ENCODE peak calls at places on chromosome 13, in eight cellular contexts. R is heart left ventricle; V is cardiac muscle cell; X is right cardiac atrium; E is dorsolateral prefrontal cortex; U is esophagus muscularis mucosa; H is CD8-positive, alpha-beta memory T cell; C is astrocyte. B is an unnamed sample.

GRCh38 chr13:77492982-77493381 is 42.5 kb upstream of the SCEL start:
- DNase-seq in R (no peak), V (peak; percentile 23), X (no peak), E (no peak), U (no peak), H (no peak), C (peak; percentile 28), B (no peak)

GRCh38 chr13:76016799-76017198 is 380.7 kb downstream of the LMO7 start:
- DNase-seq in R (no peak), V (no peak), X (no peak), E (no peak), U (no peak), H (no peak), C (no peak), B (no peak)

GRCh38 chr13:98445340-98446233 is 131.3 kb downstream of the STK24 start:
- DNase-seq in R (peak; percentile 64), V (peak; percentile 68), X (peak; percentile 90), E (peak; percentile 67), U (no peak), H (peak; percentile 74), C (peak; percentile 10), B (peak; percentile 66)

GRCh38 chr13:100694722-100695644 is 20.4 kb upstream of the TMTC4 start:
- DNase-seq in R (no peak), V (peak; percentile 71), X (peak; percentile 60), E (no peak), U (no peak), H (no peak), C (peak; percentile 94), B (no peak)

GRCh38 chr13:42345367-42345766 is 73.4 kb downstream of the AKAP11 start:
- DNase-seq in R (no peak), V (no peak), X (no peak), E (no peak), U (peak; percentile 19), H (no peak), C (no peak), B (no peak)

GRCh38 chr13:49625392-49626137 is 2.7 kb upstream of the ARL11 start:
- DNase-seq in R (peak; percentile 55), V (no peak), X (peak; percentile 80), E (no peak), U (no peak), H (no peak), C (no peak), B (peak; percentile 40)

GRCh38 chr13:51636349-51636890 is 52.2 kb downstream of the WDFY2 start:
- DNase-seq in R (no peak), V (no peak), X (no peak), E (no peak), U (no peak), H (no peak), C (no peak), B (no peak)

GRCh38 chr13:34246511-34246910 is 428.6 kb downstream of the RFC3 start:
- DNase-seq in R (no peak), V (no peak), X (no peak), E (no peak), U (no peak), H (no peak), C (no peak), B (no peak)

GRCh38 chr13:22828081-22828480 is 352.7 kb upstream of the SGCG start:
- DNase-seq in R (no peak), V (no peak), X (no peak), E (no peak), U (no peak), H (no peak), C (peak; percentile 5), B (no peak)

GRCh38 chr13:93086329-93086728 is 140.3 kb upstream of the GPC6 start:
- DNase-seq in R (no peak), V (no peak), X (no peak), E (no peak), U (no peak), H (no peak), C (no peak), B (no peak)

GRCh38 chr13:99659234-99659633 is 158.0 kb downstream of the TM9SF2 start:
- DNase-seq in R (no peak), V (peak; percentile 35), X (no peak), E (no peak), U (no peak), H (peak; percentile 7), C (no peak), B (no peak)

GRCh38 chr13:30370146-30370545 is 52.1 kb upstream of the UBE2L5 start:
- DNase-seq in R (no peak), V (no peak), X (no peak), E (no peak), U (no peak), H (no peak), C (no peak), B (no peak)
- H3K27ac ChIP-seq in R (no peak overlapping the region), V (no peak overlapping the region), X (no peak overlapping the region), E (no peak overlapping the region), U (no peak overlapping the region), H (no peak overlapping the region), C (no peak overlapping the region), B (no peak overlapping the region)

GRCh38 chr13:39283062-39283461 is 244.8 kb downstream of the NHLRC3 start:
- DNase-seq in R (no peak), V (no peak), X (no peak), E (no peak), U (no peak), H (no peak), C (no peak), B (no peak)

GRCh38 chr13:39279077-39279476 is 240.8 kb downstream of the NHLRC3 start:
- DNase-seq in R (no peak), V (no peak), X (no peak), E (no peak), U (no peak), H (no peak), C (no peak), B (no peak)

GRCh38 chr13:39282400-39282972 is 244.2 kb downstream of the NHLRC3 start:
- DNase-seq in R (no peak), V (no peak), X (no peak), E (no peak), U (no peak), H (no peak), C (no peak), B (no peak)

GRCh38 chr13:39284801-39285388 is 246.6 kb downstream of the NHLRC3 start:
- DNase-seq in R (no peak), V (no peak), X (no peak), E (no peak), U (no peak), H (no peak), C (no peak), B (no peak)

GRCh38 chr13:39281539-39282150 is 243.4 kb downstream of the NHLRC3 start:
- DNase-seq in R (no peak), V (no peak), X (no peak), E (no peak), U (no peak), H (no peak), C (peak; percentile 36), B (no peak)
- H3K27ac ChIP-seq in R (peak overlapping the region; percentile 35), V (no peak overlapping the region), X (no peak overlapping the region), E (no peak overlapping the region), U (no peak overlapping the region), H (no peak overlapping the region), C (no peak overlapping the region), B (no peak overlapping the region)

DNA sequence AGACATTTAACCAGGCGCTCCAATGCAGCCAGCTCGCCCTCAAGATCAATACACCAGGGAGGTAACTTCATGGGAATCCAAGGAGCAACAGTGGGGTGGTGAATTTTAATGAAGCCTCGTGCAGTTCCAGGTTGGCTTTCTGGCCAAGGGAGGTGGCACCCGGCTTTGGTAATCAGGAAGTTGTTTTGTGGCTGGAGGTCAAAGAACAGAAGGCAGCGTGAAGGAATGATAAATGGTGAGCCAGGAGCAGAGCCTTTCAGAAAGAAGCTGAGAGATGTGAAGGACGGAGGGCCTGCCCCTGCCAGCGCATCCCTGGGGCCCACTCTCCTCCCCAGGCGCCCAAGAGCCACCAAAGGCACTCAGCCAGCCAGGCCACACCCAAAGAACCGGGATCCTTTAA is 188.2 kb upstream of the TSC22D1 start:
- DNase-seq in R (no peak), V (no peak), X (peak; percentile 46), E (no peak), U (no peak), H (no peak), C (no peak), B (no peak)
- H3K27ac ChIP-seq in R (peak overlapping the region; percentile 37), V (no peak overlapping the region), X (no peak overlapping the region), E (no peak overlapping the region), U (no peak overlapping the region), H (no peak overlapping the region), C (no peak overlapping the region), B (no peak overlapping the region)

DNA sequence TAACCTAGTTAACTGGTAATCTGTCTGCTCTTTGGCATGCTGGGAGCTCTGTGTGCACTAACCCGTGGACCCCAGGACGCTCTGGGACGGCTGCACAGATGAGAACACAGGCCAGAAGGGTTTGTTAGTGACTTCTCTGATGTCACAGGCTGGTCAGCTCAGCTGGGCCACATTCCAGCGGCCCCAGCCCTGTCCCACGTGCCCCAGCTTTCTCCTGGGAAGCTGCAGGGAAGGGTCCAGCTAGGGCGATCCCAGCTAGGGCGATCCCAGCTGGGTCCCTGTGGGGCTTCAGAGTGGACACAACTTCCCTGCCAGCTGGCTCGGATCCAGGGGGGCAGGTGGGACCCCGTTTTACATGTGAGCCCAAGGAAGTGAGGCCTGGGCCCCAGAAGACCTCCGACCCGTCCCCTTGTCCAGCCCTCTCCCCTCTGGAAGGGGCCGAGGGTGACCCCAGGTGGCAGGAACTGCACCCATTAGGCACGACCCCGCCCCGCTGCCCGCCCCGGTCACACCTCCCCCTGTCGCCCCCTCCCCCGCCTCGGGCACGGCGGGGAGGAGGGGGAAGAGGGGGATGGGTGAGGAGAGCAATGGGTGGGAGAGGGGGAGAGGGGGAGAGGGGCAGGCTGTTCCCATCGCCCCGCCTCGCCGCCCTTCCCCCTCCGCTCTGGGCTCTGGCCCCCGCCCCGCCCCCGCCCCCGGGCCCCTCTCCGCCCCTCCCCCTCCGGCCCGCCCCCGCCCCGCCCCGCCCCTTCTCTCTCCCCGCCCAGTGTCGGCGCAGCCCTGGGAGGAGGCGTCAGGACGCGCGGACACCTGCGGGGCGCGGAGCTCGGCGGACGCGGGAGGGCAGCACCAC is 75.2 kb upstream of the MCF2L start:
- DNase-seq in R (no peak), V (peak; percentile 84), X (peak; percentile 74), E (no peak), U (no peak), H (peak; percentile 13), C (no peak), B (no peak)
- H3K27ac ChIP-seq in R (no peak overlapping the region), V (peak overlapping the region; percentile 55), X (no peak overlapping the region), E (no peak overlapping the region), U (no peak overlapping the region), H (no peak overlapping the region), C (no peak overlapping the region), B (no peak overlapping the region)